ENCODE peak calls at places on chromosomes 5 and 9, in nine cellular contexts. U is CD4-positive, alpha-beta T cell; F is BE2C; X is cardiac muscle cell; I is H9; E is transverse colon; K is GM10248; O is progenitor cell of endocrine pancreas; N is foreskin fibroblast. Z is an unnamed sample.

GRCh38 chr5:88474574-88474973 is 205.9 kb upstream of the TMEM161B start:
- DNase-seq in N (no peak), X (no peak), F (no peak), O (no peak), I (no peak), E (no peak), K (no peak), U (no peak), Z (no peak)

GRCh38 chr9:89359636-89360315 is 41.5 kb downstream of the SECISBP2 start:
- DNase-seq in E (no peak), K (no peak), O (no peak), I (peak; percentile 10), N (peak; percentile 50), F (peak; percentile 76), U (no peak), X (no peak), Z (no peak)

GRCh38 chr9:109387206-109387605 is 66.3 kb upstream of the EPB41L4B start:
- DNase-seq in K (no peak), F (no peak), O (no peak), N (peak; percentile 18), U (no peak), I (no peak), X (no peak), E (no peak), Z (no peak)

GRCh38 chr9:23526806-23527205 is 299.2 kb downstream of the ELAVL2 start:
- DNase-seq in I (no peak), N (no peak), U (no peak), X (no peak), O (no peak), E (no peak), K (no peak), F (no peak), Z (no peak)

GRCh38 chr5:135190345-135191083 is 156.5 kb upstream of the PITX1 start:
- DNase-seq in K (no peak), O (no peak), U (no peak), N (no peak), E (no peak), F (no peak), I (no peak), X (no peak), Z (no peak)

GRCh38 chr5:133993152-133993548 is 11.6 kb downstream of the VDAC1 start:
- DNase-seq in I (no peak), K (no peak), E (no peak), O (no peak), U (no peak), X (no peak), N (peak; percentile 69), F (no peak), Z (no peak)

GRCh38 chr5:37739817-37740261 is 100.0 kb downstream of the GDNF start:
- DNase-seq in K (no peak), F (no peak), E (no peak), N (peak; percentile 84), O (no peak), X (no peak), I (no peak), U (no peak), Z (no peak)

GRCh38 chr9:38227656-38228055 is 158.6 kb upstream of the SHB start:
- DNase-seq in N (no peak), I (no peak), K (no peak), X (no peak), U (no peak), O (no peak), E (no peak), F (peak; percentile 63), Z (no peak)

GRCh38 chr9:83012160-83012559 is 50.8 kb downstream of the RASEF start:
- DNase-seq in X (no peak), I (no peak), O (no peak), E (no peak), N (no peak), F (no peak), K (no peak), U (no peak), Z (no peak)

GRCh38 chr9:91276513-91276912 is 85.2 kb downstream of the AUH start:
- DNase-seq in E (no peak), F (no peak), X (no peak), O (no peak), N (no peak), K (no peak), U (no peak), I (no peak), Z (no peak)

GRCh38 chr9:77922587-77922986 is 109.0 kb downstream of the GNAQ start:
- DNase-seq in I (no peak), N (no peak), X (no peak), E (no peak), F (no peak), O (no peak), K (no peak), U (no peak), Z (no peak)

GRCh38 chr9:113853333-113853732 is 22.8 kb upstream of the ZNF618 start:
- DNase-seq in E (no peak), X (peak; percentile 15), K (no peak), F (no peak), U (no peak), N (no peak), I (no peak), O (no peak), Z (no peak)

GRCh38 chr5:168988699-168989098 is 312.2 kb downstream of the SLIT3 start:
- DNase-seq in U (no peak), F (no peak), E (no peak), N (no peak), O (no peak), K (no peak), I (no peak), X (no peak), Z (no peak)

GRCh38 chr9:93020785-93021670 is 37.5 kb upstream of the SUSD3 start:
- DNase-seq in F (no peak), K (no peak), N (no peak), E (no peak), I (no peak), O (no peak), U (peak; percentile 27), X (no peak), Z (no peak)

GRCh38 chr5:92836861-92837755 is 743.9 kb downstream of the NR2F1-AS1 start:
- DNase-seq in K (no peak), U (no peak), F (no peak), X (no peak), O (no peak), N (peak; percentile 72), E (no peak), I (no peak), Z (no peak)

GRCh38 chr5:92835712-92836111 is 745.3 kb downstream of the NR2F1-AS1 start:
- DNase-seq in I (no peak), E (no peak), O (no peak), F (no peak), X (no peak), U (no peak), K (no peak), N (no peak), Z (no peak)

GRCh38 chr5:92841604-92842155 is 739.3 kb downstream of the NR2F1-AS1 start:
- DNase-seq in E (no peak), K (no peak), O (no peak), I (no peak), X (no peak), U (no peak), N (no peak), F (no peak), Z (no peak)

DNA sequence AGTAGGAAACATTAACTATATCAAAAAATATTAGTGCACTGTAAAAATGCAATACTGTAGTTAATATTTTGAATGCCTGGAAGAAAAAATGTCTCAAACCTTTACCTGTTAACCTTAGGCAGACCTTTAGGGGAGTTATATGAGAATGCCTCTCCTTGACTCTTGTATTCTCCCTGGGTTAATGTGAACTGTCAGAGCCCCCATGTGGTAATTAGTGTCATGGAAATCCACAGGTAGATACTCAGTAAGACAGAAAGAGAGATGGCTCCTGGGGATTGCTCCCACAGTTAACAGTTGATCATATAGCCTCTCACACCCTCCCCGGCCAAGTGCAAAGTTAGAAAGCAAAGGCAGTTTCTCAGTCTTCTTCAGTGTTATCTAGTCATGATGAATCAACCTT is 742.8 kb downstream of the NR2F1-AS1 start:
- DNase-seq in I (peak; percentile 30), F (no peak), O (no peak), N (no peak), K (no peak), U (no peak), E (no peak), X (peak; percentile 50), Z (no peak)
- TF ChIP-seq CTCF in I (peak; percentile 59), F (peak; percentile 40), O (peak; percentile 35), N (peak; percentile 8), K (no peak), U (no peak), E (no peak), X (no peak), Z (no peak)

GRCh38 chr5:40367260-40367659 is 312.5 kb upstream of the PTGER4 start:
- DNase-seq in O (no peak), X (no peak), N (peak; percentile 53), E (no peak), K (no peak), U (no peak), F (no peak), I (no peak), Z (no peak)
- TF ChIP-seq CTCF in O (no peak), X (peak; percentile 7), N (no peak), E (no peak), K (no peak), U (no peak), F (no peak), I (no peak), Z (no peak)

DNA sequence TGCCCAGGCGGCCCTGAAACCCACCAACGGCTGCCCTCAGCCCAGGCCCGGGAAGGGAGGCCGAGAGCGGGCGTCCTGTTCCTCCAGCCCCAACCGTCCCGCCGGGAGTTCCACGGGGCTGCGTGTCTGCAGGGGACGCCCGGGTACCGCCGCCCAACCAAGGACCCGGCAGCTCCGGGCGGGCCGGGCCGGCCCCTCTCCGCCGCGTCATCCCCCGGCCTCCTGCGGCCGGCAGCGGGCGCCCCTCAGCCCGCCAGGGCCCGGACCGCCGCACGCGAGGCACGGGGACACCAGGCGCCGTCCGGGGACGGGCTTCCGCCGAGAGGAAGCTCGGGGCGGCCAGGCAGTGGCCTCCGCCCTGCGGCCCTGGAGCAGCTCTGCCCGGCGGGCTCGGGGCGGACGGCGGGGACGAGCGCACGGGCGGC is 432 bp downstream of the FBXW5 start:
- DNase-seq in E (no peak), I (no peak), U (no peak), X (peak; percentile 79), F (no peak), K (peak; percentile 85), O (peak; percentile 39), N (peak; percentile 87), Z (peak; percentile 63)
- TF ChIP-seq CTCF in E (no peak), I (no peak), U (no peak), X (no peak), F (no peak), K (peak; percentile 16), O (no peak), N (no peak), Z (no peak)

DNA sequence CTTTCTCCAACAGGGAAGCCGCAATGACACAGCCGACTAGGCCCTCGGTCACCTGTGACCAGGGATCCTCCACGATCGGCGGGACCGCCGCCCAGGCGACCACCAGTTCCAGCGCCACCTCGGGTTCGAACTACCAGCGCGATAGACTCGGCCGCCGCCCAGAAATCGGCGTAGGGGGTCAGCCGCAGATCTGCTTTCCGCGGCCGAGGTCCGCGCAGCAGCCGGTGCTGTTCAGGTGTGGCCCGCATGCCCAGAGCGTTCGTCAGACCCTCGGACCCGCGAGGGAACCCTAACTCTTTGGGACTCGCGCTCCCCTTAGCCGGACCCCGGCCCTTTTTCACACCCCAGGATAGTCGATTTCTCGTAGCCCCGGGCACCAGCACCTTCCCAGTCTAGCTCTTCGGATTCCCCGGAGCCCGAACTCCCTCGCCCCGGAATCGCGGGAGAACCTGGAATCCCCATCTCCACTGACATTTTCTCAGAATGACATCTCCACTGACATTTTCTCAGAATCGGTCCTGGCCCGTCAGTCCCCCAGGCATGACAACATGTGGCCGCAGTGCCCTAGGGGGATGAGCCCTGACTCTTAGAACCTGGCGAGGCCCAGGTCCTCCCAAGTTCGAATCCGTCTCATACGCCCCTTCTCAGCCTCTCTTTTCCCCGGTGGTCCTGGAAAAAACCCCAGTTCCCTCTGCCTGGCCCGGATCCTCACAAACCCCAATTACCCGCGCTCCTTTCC is 428 bp downstream of the C5orf52 start:
- DNase-seq in F (no peak), U (no peak), K (no peak), X (no peak), N (no peak), O (no peak), I (no peak), E (no peak), Z (no peak)
- TF ChIP-seq CTCF in F (no peak), U (no peak), K (no peak), X (no peak), N (no peak), O (no peak), I (no peak), E (no peak), Z (no peak)

Z was measured in glutamatergic neuron.